ENCODE peak calls at places on chromosome 13, in five cellular contexts. X, P, Q, I and M are unnamed samples.

GRCh38 chr13:24012648-24013047 is 115.3 kb upstream of the C1QTNF9B start:
- DNase-seq in X (no peak), P (no peak), Q (no peak), I (no peak), M (no peak)

GRCh38 chr13:61709258-61709657 is 293.6 kb upstream of the PCDH20 start:
- DNase-seq in X (no peak), P (no peak), Q (no peak), I (no peak), M (no peak)

GRCh38 chr13:41457589-41458186 is 338 bp downstream of the RGCC start:
- DNase-seq in X (no peak), P (no peak), Q (no peak), I (no peak), M (no peak)

GRCh38 chr13:108508263-108508662 is 121.1 kb upstream of the MYO16 start:
- DNase-seq in X (peak), P (no peak), Q (no peak), I (peak), M (no peak)

GRCh38 chr13:109592776-109593175 is 193.6 kb downstream of the IRS2 start:
- DNase-seq in X (no peak), P (no peak), Q (no peak), I (no peak), M (no peak)

GRCh38 chr13:114067886-114068722 is 64.3 kb downstream of the RASA3 start:
- DNase-seq in X (no peak), P (no peak), Q (no peak), I (no peak), M (no peak)

GRCh38 chr13:53781941-53782340 is 753.3 kb downstream of the OLFM4 start:
- DNase-seq in X (peak), P (no peak), Q (no peak), I (no peak), M (no peak)

GRCh38 chr13:92355213-92355612 is 871.4 kb upstream of the GPC6 start:
- DNase-seq in X (peak), P (no peak), Q (no peak), I (peak), M (no peak)

GRCh38 chr13:26558074-26558805 is 757 bp downstream of the WASF3 start:
- DNase-seq in X (peak), P (peak), Q (no peak), I (no peak), M (no peak)

GRCh38 chr13:114025432-114026127 is 51.7 kb upstream of the C13orf46 start:
- DNase-seq in X (peak), P (peak), Q (no peak), I (peak), M (peak)

GRCh38 chr13:48983331-48983730 is 7.6 kb downstream of the FNDC3A start:
- DNase-seq in X (no peak), P (no peak), Q (no peak), I (no peak), M (no peak)

GRCh38 chr13:48977973-48978372 is 2.3 kb downstream of the FNDC3A start:
- DNase-seq in X (no peak), P (no peak), Q (no peak), I (peak), M (no peak)

GRCh38 chr13:48978942-48979601 is 3.4 kb downstream of the FNDC3A start:
- DNase-seq in X (no peak), P (no peak), Q (no peak), I (no peak), M (no peak)

GRCh38 chr13:48976677-48977625 is 1.2 kb downstream of the FNDC3A start:
- DNase-seq in X (no peak), P (peak), Q (no peak), I (no peak), M (no peak)

DNA sequence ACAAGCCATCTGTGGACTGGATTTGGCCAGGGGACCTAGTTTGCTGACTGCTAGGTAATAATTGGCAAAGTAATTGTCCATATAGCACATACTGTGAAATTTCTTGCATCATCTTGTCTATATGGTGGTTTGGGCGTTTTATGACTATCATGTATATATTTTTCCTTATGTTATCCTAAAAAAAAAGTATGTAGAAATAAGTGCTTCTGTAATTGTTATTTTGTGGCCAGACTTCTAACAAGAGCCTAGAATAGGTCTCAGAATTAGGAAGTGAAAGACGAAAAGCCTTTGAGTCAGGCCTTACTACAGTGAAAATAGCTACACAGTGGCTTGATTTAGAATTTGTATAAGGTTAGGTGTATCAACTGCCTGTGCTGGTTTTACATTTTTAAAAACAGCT is 4.2 kb downstream of the FNDC3A start:
- DNase-seq in X (no peak), P (no peak), Q (no peak), I (no peak), M (no peak)
- H3K27ac ChIP-seq in X (no peak), P (no peak), Q (no peak), I (no peak), M (no peak)

GRCh38 chr13:100334209-100334608 is 245.3 kb downstream of the PCCA start:
- DNase-seq in X (no peak), P (no peak), Q (no peak), I (no peak), M (no peak)
- TF ChIP-seq CTCF in X (no peak), P (no peak), Q (no peak), I (no peak), M (no peak)

DNA sequence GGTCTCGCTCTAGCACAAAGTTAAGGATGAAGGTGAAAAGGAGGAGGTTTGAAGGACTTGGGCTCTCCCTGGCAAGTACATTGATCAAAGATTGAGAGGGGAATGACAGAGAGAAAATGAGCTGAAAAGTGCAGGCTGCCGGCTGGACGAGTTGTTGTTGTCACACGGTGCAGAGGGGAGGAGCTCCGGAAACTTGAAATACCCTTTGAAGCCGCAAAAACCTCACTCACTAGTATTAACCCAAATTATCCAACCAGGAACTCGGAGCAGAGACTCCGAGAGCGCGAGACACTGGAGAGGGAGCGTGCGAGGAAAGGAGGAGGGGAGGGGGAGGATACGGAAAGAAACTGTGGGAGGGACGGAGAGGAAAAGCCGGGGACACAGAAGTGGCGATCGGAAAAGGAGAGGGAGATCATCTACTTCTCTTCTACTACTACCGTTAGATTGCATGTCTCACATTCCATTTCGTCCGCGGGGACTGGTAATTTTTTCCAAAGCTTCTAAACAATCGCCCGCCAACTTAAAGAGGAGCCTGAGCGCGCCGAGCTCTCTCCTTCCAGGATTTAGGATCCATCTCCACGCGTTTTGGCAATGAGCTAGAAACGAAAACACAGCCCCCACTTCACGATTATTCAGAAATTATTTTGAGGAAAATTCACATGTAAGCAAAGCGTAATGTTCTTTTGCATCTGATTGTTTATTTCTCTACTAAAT is at the start of gene DACH1:
- DNase-seq in X (peak), P (peak), Q (no peak), I (peak), M (no peak)
- H3K27ac ChIP-seq in X (peak), P (peak), Q (no peak), I (no peak), M (no peak)

GRCh38 chr13:95659500-95659899 is 15.0 kb upstream of the DZIP1 start:
- DNase-seq in X (no peak), P (no peak), Q (no peak), I (no peak), M (no peak)

GRCh38 chr13:95656386-95657015 is 12.0 kb upstream of the DZIP1 start:
- DNase-seq in X (no peak), P (no peak), Q (no peak), I (no peak), M (no peak)

DNA sequence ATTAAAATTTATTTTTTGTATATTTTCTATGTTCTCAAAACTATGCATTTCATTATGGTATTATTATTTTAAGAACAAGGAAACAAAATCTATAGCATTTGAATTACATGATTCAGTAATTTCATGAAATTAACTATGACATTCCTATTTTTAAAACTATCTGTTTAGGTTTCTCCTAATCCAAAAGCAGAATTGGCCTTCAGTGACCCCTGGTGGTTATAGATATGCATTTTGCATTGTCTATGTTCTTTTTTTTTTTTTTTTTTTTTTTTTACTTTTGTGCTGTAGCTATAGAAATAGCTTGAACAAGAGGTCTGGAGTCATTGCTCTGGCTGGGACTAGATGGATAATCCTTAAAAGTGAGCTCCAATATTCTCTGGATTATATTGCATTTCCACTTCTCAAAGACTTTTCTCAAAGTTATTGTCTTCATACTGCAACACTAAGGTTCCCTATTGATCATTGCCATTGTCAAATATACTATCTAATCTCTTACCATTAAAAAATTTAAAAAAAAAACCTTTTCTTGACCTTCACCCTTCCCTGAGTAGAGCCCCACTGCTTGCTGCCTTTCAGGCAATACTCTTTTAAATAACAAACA is 15.9 kb upstream of the DNAJC3 start:
- DNase-seq in X (peak), P (no peak), Q (no peak), I (peak), M (no peak)
- TF ChIP-seq CTCF in X (peak), P (peak), Q (peak), I (peak), M (peak)

GRCh38 chr13:67183151-67183550 is 47.0 kb downstream of the PCDH9 start:
- DNase-seq in X (no peak), P (no peak), Q (no peak), I (no peak), M (no peak)
- H3K27ac ChIP-seq in X (no peak), P (no peak), Q (no peak), I (no peak), M (no peak)

GRCh38 chr13:59346861-59347470 is 816.8 kb downstream of the DIAPH3 start:
- DNase-seq in X (no peak), P (peak), Q (no peak), I (peak), M (no peak)

GRCh38 chr13:59345316-59345715 is 818.4 kb downstream of the DIAPH3 start:
- DNase-seq in X (no peak), P (peak), Q (no peak), I (peak), M (no peak)

GRCh38 chr13:59343132-59343531 is 820.6 kb downstream of the DIAPH3 start:
- DNase-seq in X (no peak), P (no peak), Q (no peak), I (no peak), M (no peak)

GRCh38 chr13:59342396-59342795 is 821.3 kb downstream of the DIAPH3 start:
- DNase-seq in X (no peak), P (no peak), Q (no peak), I (no peak), M (no peak)

GRCh38 chr13:59343993-59344780 is 819.5 kb downstream of the DIAPH3 start:
- DNase-seq in X (no peak), P (peak), Q (no peak), I (no peak), M (no peak)
- TF ChIP-seq CTCF in X (peak), P (peak), Q (no peak), I (no peak), M (no peak)

DNA sequence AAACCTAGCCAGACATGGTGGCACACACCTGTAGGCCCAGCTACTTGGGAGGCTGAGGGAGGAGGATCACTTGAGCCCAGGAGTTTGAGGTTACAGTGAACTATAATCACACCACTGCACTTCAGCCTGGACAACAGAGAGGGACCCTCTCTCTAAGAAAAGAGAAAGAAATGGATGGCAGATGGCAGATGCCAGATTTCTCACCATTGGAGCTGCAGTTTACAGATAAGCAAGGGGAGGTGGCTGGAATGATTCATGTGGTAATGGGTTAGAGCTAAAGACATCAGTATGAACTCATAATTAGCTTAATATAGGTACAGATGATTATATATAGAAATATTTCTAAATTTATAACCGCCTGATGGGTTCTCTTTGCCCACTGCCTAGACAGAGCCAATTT is 80.1 kb upstream of the IPO5 start:
- DNase-seq in X (no peak), P (no peak), Q (no peak), I (no peak), M (no peak)
- H3K27ac ChIP-seq in X (no peak), P (no peak), Q (no peak), I (no peak), M (no peak)